ENCODE peak calls at places on chromosomes 1 and 21, in ten cellular contexts. D is ovary, Z is thoracic aorta, N is cardiac muscle cell, X is brain microvascular endothelial cell, J is A549, G is left ventricle myocardium inferior, U is transverse colon, L is tibial artery, F is kidney. R is an unnamed sample.

GRCh38 chr1:88079036-88079435 is 605.0 kb upstream of the PKN2 start:
- DNase-seq in D (no peak), Z (no peak), N (peak), G (no peak), X (no peak), U (no peak), L (no peak), J (no peak), F (no peak), R (no peak)

GRCh38 chr1:156101880-156102279 is 12.6 kb upstream of the LMNA start:
- DNase-seq in L (no peak), J (no peak), Z (no peak), F (no peak), G (peak), X (no peak), D (peak), N (no peak), U (no peak), R (no peak)

GRCh38 chr1:233394860-233395717 is 67.6 kb downstream of the MAP3K21 start:
- DNase-seq in Z (no peak), L (no peak), G (no peak), D (no peak), U (no peak), J (peak), F (no peak), X (peak), N (peak), R (peak)

GRCh38 chr1:200179126-200179780 is 151.7 kb downstream of the NR5A2 start:
- DNase-seq in J (no peak), D (no peak), U (no peak), G (no peak), N (no peak), Z (no peak), L (no peak), F (no peak), X (peak), R (no peak)

GRCh38 chr1:6491480-6491962 is at the start of gene PLEKHG5:
- DNase-seq in Z (no peak), J (peak), U (no peak), X (peak), L (no peak), F (no peak), D (no peak), N (no peak), G (no peak), R (no peak)

GRCh38 chr1:158094571-158094970 is 86.1 kb upstream of the CD1D start:
- DNase-seq in D (no peak), G (no peak), U (no peak), L (no peak), F (no peak), J (no peak), N (no peak), X (no peak), Z (no peak), R (no peak)

GRCh38 chr21:33543505-33544129 is 779 bp downstream of the SON start:
- DNase-seq in D (peak), G (peak), X (peak), F (peak), L (no peak), J (no peak), U (peak), N (no peak), Z (no peak), R (no peak)

GRCh38 chr1:30907641-30908445 is 715 bp downstream of the SDC3 start:
- DNase-seq in F (peak), D (peak), U (peak), N (no peak), Z (peak), X (no peak), L (peak), G (peak), J (no peak), R (no peak)

GRCh38 chr1:182189535-182190066 is 128.1 kb upstream of the ZNF648 start:
- DNase-seq in U (no peak), G (no peak), D (no peak), F (no peak), N (no peak), Z (no peak), X (no peak), J (no peak), L (no peak), R (no peak)

GRCh38 chr1:182195733-182196132 is 134.2 kb upstream of the ZNF648 start:
- DNase-seq in J (no peak), X (no peak), N (no peak), G (no peak), Z (no peak), F (no peak), U (no peak), L (no peak), D (no peak), R (no peak)

GRCh38 chr1:182192215-182192614 is 130.7 kb upstream of the ZNF648 start:
- DNase-seq in U (no peak), F (no peak), X (no peak), L (no peak), D (no peak), G (no peak), Z (no peak), J (no peak), N (no peak), R (no peak)

GRCh38 chr1:182193908-182194550 is 132.5 kb upstream of the ZNF648 start:
- DNase-seq in U (no peak), F (no peak), D (no peak), G (no peak), J (no peak), L (peak), Z (no peak), N (no peak), X (no peak), R (no peak)

GRCh38 chr1:182191716-182192115 is 130.2 kb upstream of the ZNF648 start:
- DNase-seq in F (no peak), U (no peak), L (no peak), N (no peak), D (no peak), G (no peak), J (no peak), Z (no peak), X (no peak), R (no peak)
- H3K27ac ChIP-seq in F (no peak), U (no peak), L (no peak), N (no peak), D (no peak), G (no peak), J (no peak), Z (no peak), X (no peak), R (no peak)

DNA sequence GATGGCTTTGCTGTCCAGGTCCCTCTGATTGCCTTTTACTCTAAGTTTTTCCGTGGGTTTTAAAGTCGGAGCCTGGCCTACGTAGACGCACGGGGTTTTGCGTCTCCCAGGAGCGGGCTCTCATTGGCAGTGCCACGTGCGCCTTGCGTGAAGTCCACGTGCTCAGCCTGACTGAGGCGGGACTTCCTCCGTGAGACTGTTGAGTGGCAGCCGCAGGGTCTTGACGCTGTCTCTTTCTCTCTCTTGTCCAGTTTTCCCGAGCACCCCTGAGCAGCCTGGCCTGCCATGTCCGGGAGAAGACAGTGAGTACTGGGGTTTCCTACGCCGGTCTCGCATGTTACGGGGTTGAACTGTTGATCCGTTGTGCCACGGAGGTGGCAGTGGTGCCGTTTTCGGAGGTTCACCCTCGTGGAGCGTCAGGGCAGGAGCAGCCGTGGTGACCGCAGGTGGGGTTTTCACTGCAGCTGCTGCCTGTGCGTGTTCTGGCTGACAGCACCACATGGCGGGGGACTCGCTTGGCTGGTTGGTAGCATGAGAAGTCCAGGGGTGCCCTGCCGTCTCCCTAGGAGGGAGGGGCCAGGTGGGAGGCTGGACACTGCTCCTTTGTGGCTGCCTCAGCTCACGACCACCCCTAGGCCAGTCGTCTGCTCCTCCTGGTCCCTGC is 9.2 kb downstream of the PRKCZ start:
- DNase-seq in F (no peak), J (no peak), Z (no peak), G (no peak), N (no peak), U (no peak), X (no peak), D (no peak), L (no peak), R (no peak)
- H3K4me3 ChIP-seq in F (no peak), J (no peak), Z (no peak), G (no peak), N (no peak), U (no peak), X (no peak), D (no peak), L (no peak), R (no peak)

DNA sequence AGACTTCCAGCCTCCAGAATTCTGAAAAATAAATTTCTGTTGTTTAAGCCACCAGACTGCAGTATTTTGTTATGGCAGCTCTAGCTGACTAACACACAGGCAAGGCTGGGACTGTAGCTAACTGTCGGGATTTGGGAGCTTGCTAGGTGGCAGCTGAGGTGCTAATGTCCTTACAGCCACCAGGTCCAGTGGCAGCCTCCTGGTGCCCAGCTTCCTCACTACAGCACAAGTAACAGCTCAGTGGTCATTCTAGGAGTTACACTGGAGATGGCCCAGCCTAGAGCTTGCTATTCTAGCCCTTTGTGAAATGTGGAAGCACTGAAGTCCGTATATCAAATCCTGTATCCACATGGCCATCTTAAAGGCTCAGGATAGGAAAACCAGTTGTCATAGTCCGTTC is 4.3 kb upstream of the C1orf115 start:
- DNase-seq in D (no peak), G (no peak), N (no peak), F (no peak), U (no peak), J (peak), X (no peak), Z (no peak), L (no peak), R (no peak)
- TF ChIP-seq CTCF in D (no peak), G (no peak), N (no peak), F (no peak), U (no peak), J (no peak), X (peak), Z (no peak), L (no peak), R (no peak)

GRCh38 chr21:45856940-45857339 is 124.6 kb upstream of the COL6A1 start:
- DNase-seq in U (no peak), J (no peak), L (no peak), D (no peak), G (no peak), N (no peak), Z (no peak), F (no peak), X (no peak), R (no peak)

GRCh38 chr21:45853703-45854342 is 127.7 kb upstream of the COL6A1 start:
- DNase-seq in D (peak), U (no peak), L (no peak), F (no peak), Z (no peak), J (no peak), G (no peak), X (no peak), N (no peak), R (no peak)

GRCh38 chr21:45854702-45855247 is 126.8 kb upstream of the COL6A1 start:
- DNase-seq in L (no peak), F (no peak), D (no peak), U (no peak), J (no peak), X (no peak), N (peak), Z (no peak), G (no peak), R (no peak)

GRCh38 chr21:45856422-45856821 is 125.1 kb upstream of the COL6A1 start:
- DNase-seq in J (no peak), D (no peak), G (no peak), X (no peak), N (no peak), U (no peak), Z (no peak), L (no peak), F (peak), R (no peak)

DNA sequence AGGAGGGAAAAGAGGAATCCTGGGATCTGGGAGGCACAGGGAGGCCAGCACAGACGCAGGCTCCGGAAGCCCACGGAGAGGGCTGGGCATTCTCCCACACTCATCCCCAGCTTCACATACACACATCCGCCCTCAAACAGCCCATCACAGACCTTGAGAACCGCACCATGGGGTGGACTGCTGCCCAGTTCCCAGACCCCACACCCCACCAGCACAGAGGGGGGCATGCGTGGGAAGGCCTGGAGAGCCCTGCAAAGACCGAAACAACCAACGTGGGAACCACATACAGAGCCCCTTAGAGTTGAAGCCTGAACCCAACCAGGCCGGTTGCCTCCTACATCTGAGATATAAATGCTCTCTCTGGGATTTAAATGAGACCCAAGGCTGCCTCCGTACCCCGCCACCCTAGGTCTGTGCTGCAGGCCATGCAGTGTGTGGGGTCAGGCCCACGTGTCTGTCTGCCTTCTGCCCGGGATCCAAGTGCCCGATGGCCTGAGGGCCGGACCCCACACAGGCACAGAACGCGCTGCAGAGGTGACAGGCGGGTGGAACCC is 126.2 kb upstream of the COL6A1 start:
- DNase-seq in J (no peak), N (no peak), Z (no peak), U (no peak), L (no peak), G (no peak), D (peak), X (peak), F (peak), R (no peak)
- H3K27ac ChIP-seq in J (no peak), N (no peak), Z (no peak), U (no peak), L (no peak), G (no peak), D (no peak), X (peak), F (no peak), R (no peak)

GRCh38 chr1:244515680-244516079 is 54.6 kb downstream of the CATSPERE start:
- DNase-seq in J (no peak), F (no peak), N (no peak), D (no peak), Z (no peak), L (no peak), G (no peak), U (no peak), X (no peak), R (no peak)

GRCh38 chr1:244513493-244513892 is 52.4 kb downstream of the CATSPERE start:
- DNase-seq in D (no peak), X (no peak), G (no peak), N (no peak), Z (no peak), J (no peak), U (no peak), L (no peak), F (no peak), R (no peak)
- H3K4me3 ChIP-seq in D (no peak), X (no peak), G (no peak), N (no peak), Z (no peak), J (no peak), U (no peak), L (no peak), F (no peak), R (no peak)

DNA sequence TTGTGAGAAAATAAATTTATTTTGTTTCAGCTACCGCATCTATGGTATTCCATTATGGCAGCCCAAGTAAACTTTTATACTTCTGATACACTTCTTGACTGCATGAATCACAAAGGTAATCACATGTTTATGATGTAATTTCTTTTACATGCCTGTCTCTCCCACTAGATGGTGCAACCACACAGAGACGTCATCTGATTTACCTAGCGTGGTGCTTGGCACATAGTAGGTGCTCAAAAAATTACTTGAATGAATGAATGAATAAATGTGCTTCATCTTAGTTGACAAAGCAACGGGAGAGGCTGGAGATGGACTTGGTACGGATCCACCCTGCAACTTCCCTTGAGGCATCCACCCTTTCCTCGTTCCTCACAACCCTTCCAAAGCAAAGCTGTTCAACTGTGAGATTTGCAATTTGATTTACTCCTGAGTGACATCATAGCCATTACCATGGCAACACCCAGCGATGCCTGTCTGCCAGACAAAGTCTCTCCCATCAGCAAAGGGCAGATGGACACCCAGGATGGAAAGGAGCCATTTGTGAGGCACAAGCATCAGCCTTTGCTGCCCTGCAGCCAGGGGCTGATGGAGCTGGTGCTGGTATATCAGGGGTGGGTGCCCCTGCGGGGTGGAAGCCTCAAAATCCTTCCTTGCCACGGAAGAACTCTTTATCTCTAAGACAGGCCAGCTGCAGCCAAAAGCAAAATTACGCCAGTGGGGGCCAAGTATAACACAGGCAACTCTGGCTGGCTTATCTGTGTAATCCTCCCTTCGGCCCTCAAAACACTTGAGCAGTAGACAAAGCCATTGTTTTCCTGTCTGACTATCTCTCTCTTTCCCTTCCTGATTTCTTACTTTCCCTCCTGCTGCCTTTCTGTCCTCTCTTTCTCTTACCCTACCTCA is 18.9 kb upstream of the VWA5B1 start:
- DNase-seq in L (no peak), J (no peak), Z (no peak), U (no peak), X (no peak), F (no peak), G (no peak), N (no peak), D (no peak), R (peak)
- TF ChIP-seq CTCF in L (no peak), J (no peak), Z (no peak), U (no peak), X (peak), F (no peak), G (peak), N (peak), D (no peak), R (peak)

GRCh38 chr1:40381268-40382109 is 8.0 kb downstream of the SMAP2 start:
- DNase-seq in J (no peak), D (no peak), F (no peak), N (no peak), Z (no peak), L (no peak), G (no peak), X (no peak), U (no peak), R (no peak)
- H3K27ac ChIP-seq in J (no peak), D (no peak), F (no peak), N (no peak), Z (peak), L (no peak), G (peak), X (no peak), U (peak), R (no peak)

R was measured in testis.